ENCODE peak calls at places on chromosomes 11 and 22, in five cellular contexts. One of them, this sample, is unnamed.

GRCh38 chr22:46229701-46230100 is 20.4 kb downstream of the CDPF1 start:
- DNase-seq in left lobe of liver: no peak
- DNase-seq in type B pancreatic cell: no peak
- DNase-seq in neural progenitor cell: no peak
- DNase-seq in HT-29: no peak
- DNase-seq in this sample: no peak

GRCh38 chr22:29799217-29799680 is 32.1 kb downstream of the UQCR10 start:
- DNase-seq in left lobe of liver: peak; percentile 95
- DNase-seq in type B pancreatic cell: no peak
- DNase-seq in HT-29: peak; percentile 99
- DNase-seq in neural progenitor cell: no peak
- DNase-seq in this sample: no peak

GRCh38 chr22:35921777-35922176 is 106.8 kb downstream of the RBFOX2 start:
- DNase-seq in left lobe of liver: peak; percentile 58
- DNase-seq in neural progenitor cell: peak; percentile 73
- DNase-seq in type B pancreatic cell: no peak
- DNase-seq in HT-29: peak; percentile 76
- DNase-seq in this sample: peak; percentile 36

GRCh38 chr22:24951942-24952836 is at the start of gene KIAA1671:
- DNase-seq in type B pancreatic cell: peak; percentile 95
- DNase-seq in left lobe of liver: peak; percentile 96
- DNase-seq in neural progenitor cell: peak; percentile 99
- DNase-seq in HT-29: peak; percentile 77
- DNase-seq in this sample: peak; percentile 98

GRCh38 chr11:66071326-66071870 is 1.3 kb downstream of the PACS1 start:
- DNase-seq in left lobe of liver: no peak
- DNase-seq in HT-29: peak; percentile 47
- DNase-seq in neural progenitor cell: no peak
- DNase-seq in type B pancreatic cell: no peak
- DNase-seq in this sample: no peak

GRCh38 chr22:29716814-29717213 is 3.0 kb upstream of the CABP7 start:
- DNase-seq in type B pancreatic cell: peak; percentile 81
- DNase-seq in HT-29: peak; percentile 86
- DNase-seq in left lobe of liver: peak; percentile 63
- DNase-seq in neural progenitor cell: peak; percentile 93
- DNase-seq in this sample: peak; percentile 86

GRCh38 chr22:27112273-27112672 is 454.9 kb downstream of the MIAT start:
- DNase-seq in type B pancreatic cell: no peak
- DNase-seq in neural progenitor cell: no peak
- DNase-seq in HT-29: no peak
- DNase-seq in left lobe of liver: no peak
- DNase-seq in this sample: no peak

GRCh38 chr11:126140932-126141291 is 70.5 kb downstream of the RPUSD4 start:
- DNase-seq in HT-29: peak; percentile 49
- DNase-seq in neural progenitor cell: no peak
- DNase-seq in left lobe of liver: peak; percentile 58
- DNase-seq in type B pancreatic cell: no peak
- DNase-seq in this sample: no peak

GRCh38 chr22:22687638-22688500 is 43.5 kb downstream of the GGTLC2 start:
- DNase-seq in type B pancreatic cell: no peak
- DNase-seq in left lobe of liver: no peak
- DNase-seq in neural progenitor cell: peak; percentile 67
- DNase-seq in HT-29: peak; percentile 46
- DNase-seq in this sample: peak; percentile 29

GRCh38 chr11:67634366-67635230 is 4.9 kb upstream of the NUDT8 start:
- DNase-seq in type B pancreatic cell: no peak
- DNase-seq in left lobe of liver: no peak
- DNase-seq in neural progenitor cell: no peak
- DNase-seq in HT-29: peak; percentile 66
- DNase-seq in this sample: no peak

GRCh38 chr22:44005524-44005923 is 18.6 kb upstream of the PARVB start:
- DNase-seq in HT-29: no peak
- DNase-seq in left lobe of liver: no peak
- DNase-seq in neural progenitor cell: no peak
- DNase-seq in type B pancreatic cell: no peak
- DNase-seq in this sample: no peak

GRCh38 chr22:50507991-50508884 is at the start of gene NCAPH2:
- DNase-seq in neural progenitor cell: peak; percentile 99
- DNase-seq in type B pancreatic cell: peak; percentile 99
- DNase-seq in HT-29: peak; percentile 92
- DNase-seq in left lobe of liver: peak; percentile 97
- DNase-seq in this sample: peak; percentile 98

GRCh38 chr22:21641417-21641794 is 696 bp upstream of the SDF2L1 start:
- DNase-seq in neural progenitor cell: peak; percentile 79
- DNase-seq in left lobe of liver: peak; percentile 61
- DNase-seq in HT-29: peak; percentile 70
- DNase-seq in type B pancreatic cell: no peak
- DNase-seq in this sample: no peak

GRCh38 chr11:17972987-17973386 is 39.9 kb downstream of the SERGEF start:
- DNase-seq in HT-29: peak; percentile 17
- DNase-seq in neural progenitor cell: peak; percentile 80
- DNase-seq in left lobe of liver: no peak
- DNase-seq in type B pancreatic cell: no peak
- DNase-seq in this sample: peak; percentile 45

GRCh38 chr22:36740716-36741115 is 35.2 kb downstream of the IFT27 start:
- DNase-seq in left lobe of liver: peak; percentile 21
- DNase-seq in type B pancreatic cell: peak; percentile 2
- DNase-seq in HT-29: no peak
- DNase-seq in neural progenitor cell: no peak
- DNase-seq in this sample: no peak

GRCh38 chr11:40619631-40620030 is 839.8 kb downstream of the LRRC4C start:
- DNase-seq in left lobe of liver: no peak
- DNase-seq in neural progenitor cell: no peak
- DNase-seq in HT-29: no peak
- DNase-seq in type B pancreatic cell: no peak
- DNase-seq in this sample: no peak

GRCh38 chr11:3855808-3856491 is 486 bp downstream of the STIM1 start:
- DNase-seq in left lobe of liver: peak; percentile 84
- DNase-seq in type B pancreatic cell: no peak
- DNase-seq in neural progenitor cell: peak; percentile 37
- DNase-seq in HT-29: peak; percentile 72
- DNase-seq in this sample: no peak

GRCh38 chr11:67389477-67389876 is 2.3 kb upstream of the RAD9A start:
- DNase-seq in type B pancreatic cell: no peak
- DNase-seq in left lobe of liver: no peak
- DNase-seq in neural progenitor cell: peak; percentile 66
- DNase-seq in HT-29: peak; percentile 82
- DNase-seq in this sample: no peak

GRCh38 chr11:76410771-76411423 is 29.8 kb downstream of the GVQW3 start:
- DNase-seq in HT-29: no peak
- DNase-seq in left lobe of liver: no peak
- DNase-seq in neural progenitor cell: no peak
- DNase-seq in type B pancreatic cell: no peak
- DNase-seq in this sample: no peak

GRCh38 chr11:119844808-119845207 is 115.8 kb upstream of the NECTIN1 start:
- DNase-seq in type B pancreatic cell: no peak
- DNase-seq in neural progenitor cell: no peak
- DNase-seq in left lobe of liver: no peak
- DNase-seq in HT-29: no peak
- DNase-seq in this sample: no peak

GRCh38 chr22:38861927-38862326 is 10.1 kb downstream of the CBX6 start:
- DNase-seq in left lobe of liver: no peak
- DNase-seq in type B pancreatic cell: no peak
- DNase-seq in HT-29: no peak
- DNase-seq in neural progenitor cell: no peak
- DNase-seq in this sample: no peak

GRCh38 chr11:126115820-126116319 is 53.2 kb upstream of the CDON start:
- DNase-seq in left lobe of liver: peak; percentile 84
- DNase-seq in HT-29: peak; percentile 97
- DNase-seq in type B pancreatic cell: no peak
- DNase-seq in neural progenitor cell: peak; percentile 42
- DNase-seq in this sample: no peak

GRCh38 chr11:19275496-19275895 is 34.8 kb upstream of the E2F8 start:
- DNase-seq in left lobe of liver: no peak
- DNase-seq in HT-29: no peak
- DNase-seq in neural progenitor cell: no peak
- DNase-seq in type B pancreatic cell: no peak
- DNase-seq in this sample: no peak

GRCh38 chr11:34916810-34917780 is 677 bp downstream of the PDHX start:
- DNase-seq in neural progenitor cell: no peak
- DNase-seq in HT-29: no peak
- DNase-seq in type B pancreatic cell: peak; percentile 67
- DNase-seq in left lobe of liver: no peak
- DNase-seq in this sample: no peak

GRCh38 chr22:48889887-48890692 is 937.6 kb downstream of the BRD1 start:
- DNase-seq in neural progenitor cell: no peak
- DNase-seq in left lobe of liver: peak; percentile 29
- DNase-seq in HT-29: no peak
- DNase-seq in type B pancreatic cell: peak; percentile 48
- DNase-seq in this sample: no peak

GRCh38 chr11:70505331-70505731 is 107.0 kb downstream of the CTTN start:
- DNase-seq in neural progenitor cell: no peak
- DNase-seq in type B pancreatic cell: no peak
- DNase-seq in left lobe of liver: no peak
- DNase-seq in HT-29: no peak
- DNase-seq in this sample: no peak

GRCh38 chr11:69433741-69434140 is 47.7 kb upstream of the LINC01488 start:
- DNase-seq in neural progenitor cell: no peak
- DNase-seq in left lobe of liver: no peak
- DNase-seq in HT-29: no peak
- DNase-seq in type B pancreatic cell: no peak
- DNase-seq in this sample: no peak

GRCh38 chr11:13550761-13551160 is 55.0 kb upstream of the PTH start:
- DNase-seq in left lobe of liver: no peak
- DNase-seq in type B pancreatic cell: no peak
- DNase-seq in HT-29: no peak
- DNase-seq in neural progenitor cell: no peak
- DNase-seq in this sample: no peak

GRCh38 chr22:49063040-49063329 is 764.7 kb downstream of the BRD1 start:
- DNase-seq in type B pancreatic cell: no peak
- DNase-seq in left lobe of liver: no peak
- DNase-seq in neural progenitor cell: no peak
- DNase-seq in HT-29: no peak
- DNase-seq in this sample: no peak

GRCh38 chr11:28860898-28861297 is 752.7 kb downstream of the METTL15 start:
- DNase-seq in left lobe of liver: no peak
- DNase-seq in type B pancreatic cell: no peak
- DNase-seq in HT-29: peak; percentile 33
- DNase-seq in neural progenitor cell: no peak
- DNase-seq in this sample: no peak

GRCh38 chr11:76657824-76658170 is 12.8 kb downstream of the LRRC32 start:
- DNase-seq in neural progenitor cell: no peak
- DNase-seq in HT-29: no peak
- DNase-seq in left lobe of liver: no peak
- DNase-seq in type B pancreatic cell: no peak
- DNase-seq in this sample: no peak

GRCh38 chr22:23904855-23905254 is 10.7 kb downstream of the MIF start:
- DNase-seq in left lobe of liver: no peak
- DNase-seq in neural progenitor cell: no peak
- DNase-seq in HT-29: no peak
- DNase-seq in type B pancreatic cell: no peak
- DNase-seq in this sample: no peak

GRCh38 chr22:47049078-47049609 is 286.7 kb downstream of the TBC1D22A start:
- DNase-seq in left lobe of liver: no peak
- DNase-seq in type B pancreatic cell: no peak
- DNase-seq in neural progenitor cell: no peak
- DNase-seq in HT-29: no peak
- DNase-seq in this sample: no peak

GRCh38 chr11:106482920-106483761 is 405.7 kb downstream of the AASDHPPT start:
- DNase-seq in left lobe of liver: no peak
- DNase-seq in HT-29: peak; percentile 11
- DNase-seq in neural progenitor cell: peak; percentile 37
- DNase-seq in type B pancreatic cell: no peak
- DNase-seq in this sample: no peak

GRCh38 chr11:66231561-66231960 is 36.9 kb upstream of the RAB1B start:
- DNase-seq in left lobe of liver: no peak
- DNase-seq in neural progenitor cell: no peak
- DNase-seq in type B pancreatic cell: no peak
- DNase-seq in HT-29: no peak
- DNase-seq in this sample: no peak

GRCh38 chr22:25413620-25414019 is 150.9 kb upstream of the GRK3 start:
- DNase-seq in HT-29: no peak
- DNase-seq in neural progenitor cell: no peak
- DNase-seq in type B pancreatic cell: no peak
- DNase-seq in left lobe of liver: no peak
- DNase-seq in this sample: no peak

GRCh38 chr22:48577014-48577690 is 1250.5 kb downstream of the BRD1 start:
- DNase-seq in neural progenitor cell: peak; percentile 40
- DNase-seq in HT-29: no peak
- DNase-seq in type B pancreatic cell: no peak
- DNase-seq in left lobe of liver: no peak
- DNase-seq in this sample: no peak

GRCh38 chr11:107598225-107599139 is 7.5 kb downstream of the ELMOD1 start:
- DNase-seq in HT-29: peak; percentile 51
- DNase-seq in type B pancreatic cell: no peak
- DNase-seq in left lobe of liver: peak; percentile 69
- DNase-seq in neural progenitor cell: peak; percentile 58
- DNase-seq in this sample: no peak